ENCODE peak calls at places on chromosomes 5 and 9, in eight cellular contexts. C, P, S, F, M, U, O and K are unnamed samples. For H3K36me3 and H3K9me3, the result is how much of the 10 kb centered on the place peaks cover.

GRCh38 chr5:116046823-116047222 is 14.6 kb downstream of the ARL14EPL start:
- DNase-seq in C (no peak), P (no peak), S (no peak), F (no peak), M (no peak), U (no peak), O (no peak), K (no peak)

GRCh38 chr9:15299374-15299939 is 7.6 kb downstream of the TTC39B start:
- DNase-seq in C (no peak), P (no peak), S (no peak), F (no peak), M (no peak), U (no peak), O (no peak), K (no peak)

GRCh38 chr9:27726244-27727141 is 153.2 kb upstream of the C9orf72 start:
- DNase-seq in C (peak), P (peak), S (peak), F (peak), M (peak), U (no peak), O (no peak), K (no peak)

GRCh38 chr9:37818849-37819248 is 18.3 kb downstream of the DCAF10 start:
- DNase-seq in C (no peak), P (no peak), S (no peak), F (no peak), M (no peak), U (no peak), O (no peak), K (no peak)

GRCh38 chr9:97831843-97832636 is 21.0 kb upstream of the FOXE1 start:
- DNase-seq in C (no peak), P (no peak), S (no peak), F (no peak), M (no peak), U (no peak), O (no peak), K (no peak)

GRCh38 chr5:148005788-148006520 is 57.8 kb upstream of the SPINK5 start:
- DNase-seq in C (no peak), P (peak), S (peak), F (no peak), M (no peak), U (no peak), O (no peak), K (no peak)

GRCh38 chr5:55154893-55155292 is 5.1 kb upstream of the GPX8 start:
- DNase-seq in C (no peak), P (no peak), S (no peak), F (peak), M (no peak), U (no peak), O (no peak), K (no peak)

GRCh38 chr9:97557606-97558095 is 56.2 kb downstream of the TMOD1 start:
- DNase-seq in C (no peak), P (no peak), S (no peak), F (peak), M (peak), U (peak), O (peak), K (peak)

GRCh38 chr9:1005043-1005667 is 28.7 kb downstream of the DMRT3 start:
- DNase-seq in C (peak), P (peak), S (peak), F (peak), M (peak), U (no peak), O (no peak), K (no peak)

GRCh38 chr9:37927611-37928551 is 24.0 kb upstream of the SLC25A51 start:
- DNase-seq in C (no peak), P (no peak), S (no peak), F (no peak), M (no peak), U (peak), O (no peak), K (no peak)

GRCh38 chr9:137820161-137820855 is 57.3 kb upstream of the CACNA1B start:
- DNase-seq in C (no peak), P (no peak), S (no peak), F (no peak), M (no peak), U (peak), O (no peak), K (no peak)

DNA sequence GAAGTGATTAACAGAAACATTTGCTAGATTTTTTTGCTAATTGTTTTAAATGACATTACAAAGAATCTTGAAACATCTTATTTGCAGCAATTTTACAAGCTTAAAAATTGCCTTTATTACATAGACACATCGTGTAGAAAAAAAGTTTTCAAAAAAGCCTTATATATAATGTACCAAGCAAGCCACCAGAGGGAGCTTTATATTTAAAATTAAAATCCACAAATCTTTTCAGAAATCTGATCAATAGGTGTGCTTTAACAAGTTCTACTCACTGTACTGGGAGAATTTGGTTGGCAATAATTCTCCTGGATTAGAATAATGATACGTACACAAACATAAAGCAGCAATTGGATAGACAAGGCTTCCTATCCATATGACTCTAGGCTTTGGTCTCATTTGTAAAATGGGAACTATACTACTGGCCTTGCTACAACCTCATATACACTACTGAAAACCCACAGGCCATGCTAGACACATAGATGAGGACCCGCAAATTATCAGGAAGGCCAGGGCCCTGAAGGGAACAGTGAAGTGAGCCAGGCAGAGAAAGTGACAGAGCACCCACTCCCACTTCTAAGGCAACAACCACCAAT is 4.8 kb downstream of the PSMB7 start:
- DNase-seq in C (no peak), P (no peak), S (no peak), F (no peak), M (no peak), U (no peak), O (no peak), K (no peak)
- H3K36me3 ChIP-seq in C (under half), P (half or more), S (half or more), F (half or more), M (under half), U (under half), O (half or more), K (under half)

DNA sequence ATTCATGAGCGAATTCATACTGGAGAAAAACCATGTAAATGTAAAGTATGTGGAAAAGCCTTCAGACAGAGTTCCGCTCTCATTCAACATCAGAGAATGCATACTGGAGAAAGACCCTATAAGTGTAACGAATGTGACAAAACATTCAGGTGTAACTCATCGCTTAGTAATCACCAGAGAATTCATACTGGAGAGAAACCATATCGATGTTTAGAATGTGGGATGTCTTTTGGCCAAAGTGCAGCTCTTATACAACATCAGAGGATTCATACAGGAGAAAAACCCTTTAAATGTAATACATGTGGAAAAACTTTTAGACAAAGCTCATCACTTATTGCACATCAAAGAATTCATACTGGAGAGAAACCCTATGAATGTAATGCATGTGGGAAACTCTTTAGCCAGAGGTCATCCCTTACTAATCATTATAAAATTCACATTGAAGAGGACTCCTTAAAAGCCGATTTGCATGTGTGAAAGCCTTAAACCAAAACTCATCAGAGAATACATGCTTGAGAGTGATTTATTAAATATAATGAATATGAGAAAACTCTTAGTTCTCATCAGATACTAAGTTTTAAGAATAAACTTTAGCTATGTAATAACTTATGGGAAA is 11.8 kb upstream of the ZFP2 start:
- DNase-seq in C (no peak), P (no peak), S (no peak), F (no peak), M (no peak), U (no peak), O (no peak), K (no peak)
- H3K9me3 ChIP-seq in C (under half), P (half or more), S (half or more), F (under half), M (under half), U (under half), O (under half), K (half or more)

GRCh38 chr9:83681490-83681889 is 26.3 kb downstream of the UBQLN1 start:
- DNase-seq in C (no peak), P (no peak), S (no peak), F (no peak), M (no peak), U (no peak), O (no peak), K (no peak)
- H3K36me3 ChIP-seq in C (under half), P (half or more), S (half or more), F (under half), M (under half), U (under half), O (under half), K (under half)

GRCh38 chr5:9105851-9106250 is 440.0 kb downstream of the SEMA5A start:
- DNase-seq in C (no peak), P (no peak), S (no peak), F (no peak), M (no peak), U (no peak), O (no peak), K (no peak)
- H3K9me3 ChIP-seq in C (under half), P (under half), S (half or more), F (under half), M (under half), U (under half), O (under half), K (under half)

DNA sequence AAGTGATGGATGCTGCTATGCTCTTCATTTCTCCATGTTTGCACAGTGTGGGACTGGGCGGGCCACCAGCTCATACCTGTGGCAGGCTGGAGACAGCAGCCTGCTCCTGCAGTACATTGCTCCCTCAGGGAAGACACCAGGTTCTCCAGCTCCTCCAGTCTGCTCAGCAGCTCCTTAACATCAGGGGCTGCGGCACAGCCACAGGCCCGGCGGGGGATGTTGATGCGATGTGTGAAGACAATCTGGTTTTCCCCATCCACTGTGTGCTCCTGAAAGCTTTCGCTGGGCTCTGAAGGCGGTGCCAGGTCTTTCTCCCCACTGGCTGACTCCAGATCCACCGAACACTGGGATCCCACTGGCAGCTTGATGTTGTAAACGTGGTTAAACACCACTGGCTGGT is 27.5 kb downstream of the TNC start:
- DNase-seq in C (no peak), P (no peak), S (no peak), F (no peak), M (no peak), U (no peak), O (no peak), K (no peak)
- H3K36me3 ChIP-seq in C (under half), P (under half), S (under half), F (under half), M (under half), U (under half), O (under half), K (under half)

DNA sequence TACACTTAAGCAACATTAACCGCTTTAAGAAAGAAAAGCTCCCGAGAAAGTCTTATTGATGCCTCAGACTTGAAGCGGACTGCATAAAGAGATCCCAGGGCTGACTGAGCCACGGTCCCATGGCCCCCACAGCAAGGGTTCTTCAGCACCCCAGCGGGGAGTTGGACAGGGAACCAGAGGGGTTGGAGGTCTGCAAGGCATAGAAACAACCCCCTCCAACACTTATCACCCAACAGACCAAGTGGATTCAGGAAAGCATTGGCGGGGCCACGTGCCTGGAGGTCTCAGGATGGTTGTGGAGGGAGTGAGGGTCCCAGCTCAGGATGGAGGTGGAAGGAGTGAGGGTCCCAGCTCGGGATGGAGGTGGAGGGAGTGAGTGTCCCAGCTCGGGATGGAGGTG is 143.7 kb upstream of the IRX2 start:
- DNase-seq in C (no peak), P (no peak), S (no peak), F (no peak), M (no peak), U (no peak), O (peak), K (no peak)
- H3K9me3 ChIP-seq in C (under half), P (under half), S (under half), F (under half), M (under half), U (under half), O (under half), K (under half)

DNA sequence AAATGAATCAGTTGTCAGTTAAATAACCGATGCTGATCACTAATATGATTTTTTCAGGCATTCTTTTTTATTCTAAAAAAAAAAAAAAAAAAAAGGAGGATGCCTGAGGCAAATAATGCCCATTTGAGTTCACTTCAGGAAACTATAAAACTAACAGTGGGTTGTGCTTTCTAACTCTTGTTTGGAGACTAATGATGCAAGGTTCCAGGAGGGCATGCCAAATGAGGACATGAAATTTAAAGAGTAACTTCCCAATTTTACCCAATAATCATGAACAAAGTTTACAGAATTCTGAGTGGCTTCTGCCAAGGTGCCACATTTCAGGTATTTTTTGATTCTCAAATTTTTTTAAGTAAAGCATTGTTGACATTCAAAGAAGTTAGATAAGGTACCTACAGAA is 41.0 kb downstream of the CEP120 start:
- DNase-seq in C (no peak), P (no peak), S (no peak), F (no peak), M (no peak), U (no peak), O (no peak), K (no peak)
- H3K36me3 ChIP-seq in C (under half), P (under half), S (under half), F (under half), M (under half), U (under half), O (half or more), K (under half)

DNA sequence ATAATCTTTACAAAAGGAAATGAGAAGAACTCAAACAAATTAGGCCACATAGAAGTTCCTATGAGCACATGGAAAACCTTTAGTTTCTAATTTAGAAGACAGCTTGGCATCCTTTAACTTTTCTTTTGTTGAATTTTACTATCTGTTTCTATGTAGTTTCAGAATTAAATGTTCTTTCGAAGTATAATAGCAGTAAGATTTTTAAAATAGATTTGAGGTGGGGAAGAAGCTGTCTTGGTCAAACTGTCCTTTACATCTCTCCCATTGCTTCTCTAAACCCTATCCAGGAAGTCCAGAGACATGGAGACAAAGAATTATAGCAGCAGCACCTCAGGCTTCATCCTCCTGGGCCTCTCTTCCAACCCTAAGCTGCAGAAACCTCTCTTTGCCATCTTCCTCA is at the start of gene OR1L4:
- DNase-seq in C (no peak), P (no peak), S (no peak), F (no peak), M (no peak), U (no peak), O (no peak), K (no peak)
- H3K9me3 ChIP-seq in C (under half), P (under half), S (under half), F (under half), M (under half), U (under half), O (under half), K (half or more)